ENCODE peak calls at places on chromosomes 1 and 21, in ten cellular contexts. One of them, this sample, is unnamed.

GRCh38 chr1:5566924-5567323 is 425.3 kb downstream of the NPHP4 start:
- DNase-seq in kidney tubule cell: no peak
- DNase-seq in GM10248: no peak
- DNase-seq in activated CD4-positive, alpha-beta T cell treated with anti-CD3 and anti-CD28 coated beads for 48 hours: no peak
- DNase-seq in T follicular helper cell: no peak
- DNase-seq in HuH-7: no peak
- DNase-seq in NCI-H460: no peak
- DNase-seq in stimulated activated CD8-positive, alpha-beta memory T cell treated with anti-CD3 and anti-CD28 coated beads, Interleukin-7, amount 100 ng/mL, for 1 hour: no peak
- DNase-seq in NAMALWA: no peak
- DNase-seq in D341Med: no peak
- DNase-seq in this sample: no peak

GRCh38 chr1:194069168-194069830 is 882.9 kb upstream of the B3GALT2 start:
- DNase-seq in D341Med: no peak
- DNase-seq in NCI-H460: no peak
- DNase-seq in T follicular helper cell: no peak
- DNase-seq in NAMALWA: no peak
- DNase-seq in activated CD4-positive, alpha-beta T cell treated with anti-CD3 and anti-CD28 coated beads for 48 hours: no peak
- DNase-seq in kidney tubule cell: no peak
- DNase-seq in GM10248: no peak
- DNase-seq in HuH-7: no peak
- DNase-seq in stimulated activated CD8-positive, alpha-beta memory T cell treated with anti-CD3 and anti-CD28 coated beads, Interleukin-7, amount 100 ng/mL, for 1 hour: no peak
- DNase-seq in this sample: no peak

GRCh38 chr1:155322571-155322952 is 1.9 kb downstream of the RUSC1 start:
- DNase-seq in HuH-7: no peak
- DNase-seq in D341Med: peak
- DNase-seq in activated CD4-positive, alpha-beta T cell treated with anti-CD3 and anti-CD28 coated beads for 48 hours: no peak
- DNase-seq in stimulated activated CD8-positive, alpha-beta memory T cell treated with anti-CD3 and anti-CD28 coated beads, Interleukin-7, amount 100 ng/mL, for 1 hour: no peak
- DNase-seq in NCI-H460: no peak
- DNase-seq in NAMALWA: peak
- DNase-seq in GM10248: no peak
- DNase-seq in kidney tubule cell: peak
- DNase-seq in T follicular helper cell: no peak
- DNase-seq in this sample: no peak

GRCh38 chr1:242002072-242002471 is 3.2 kb upstream of the MAP1LC3C start:
- DNase-seq in D341Med: no peak
- DNase-seq in T follicular helper cell: no peak
- DNase-seq in NCI-H460: no peak
- DNase-seq in kidney tubule cell: no peak
- DNase-seq in HuH-7: no peak
- DNase-seq in NAMALWA: no peak
- DNase-seq in activated CD4-positive, alpha-beta T cell treated with anti-CD3 and anti-CD28 coated beads for 48 hours: no peak
- DNase-seq in GM10248: no peak
- DNase-seq in stimulated activated CD8-positive, alpha-beta memory T cell treated with anti-CD3 and anti-CD28 coated beads, Interleukin-7, amount 100 ng/mL, for 1 hour: no peak
- DNase-seq in this sample: no peak

GRCh38 chr21:36164427-36164784 is 7.8 kb downstream of the DOP1B start:
- DNase-seq in activated CD4-positive, alpha-beta T cell treated with anti-CD3 and anti-CD28 coated beads for 48 hours: no peak
- DNase-seq in D341Med: no peak
- DNase-seq in stimulated activated CD8-positive, alpha-beta memory T cell treated with anti-CD3 and anti-CD28 coated beads, Interleukin-7, amount 100 ng/mL, for 1 hour: no peak
- DNase-seq in HuH-7: peak
- DNase-seq in kidney tubule cell: no peak
- DNase-seq in GM10248: no peak
- DNase-seq in NAMALWA: no peak
- DNase-seq in NCI-H460: no peak
- DNase-seq in T follicular helper cell: no peak
- DNase-seq in this sample: no peak

GRCh38 chr1:239061770-239062169 is 324.6 kb upstream of the CHRM3 start:
- DNase-seq in kidney tubule cell: no peak
- DNase-seq in activated CD4-positive, alpha-beta T cell treated with anti-CD3 and anti-CD28 coated beads for 48 hours: no peak
- DNase-seq in GM10248: no peak
- DNase-seq in NAMALWA: no peak
- DNase-seq in T follicular helper cell: no peak
- DNase-seq in D341Med: no peak
- DNase-seq in NCI-H460: no peak
- DNase-seq in HuH-7: no peak
- DNase-seq in stimulated activated CD8-positive, alpha-beta memory T cell treated with anti-CD3 and anti-CD28 coated beads, Interleukin-7, amount 100 ng/mL, for 1 hour: no peak
- DNase-seq in this sample: no peak

GRCh38 chr1:50980505-50980904 is 10.5 kb downstream of the CDKN2C start:
- DNase-seq in HuH-7: no peak
- DNase-seq in NAMALWA: no peak
- DNase-seq in NCI-H460: no peak
- DNase-seq in T follicular helper cell: no peak
- DNase-seq in GM10248: no peak
- DNase-seq in activated CD4-positive, alpha-beta T cell treated with anti-CD3 and anti-CD28 coated beads for 48 hours: no peak
- DNase-seq in D341Med: no peak
- DNase-seq in stimulated activated CD8-positive, alpha-beta memory T cell treated with anti-CD3 and anti-CD28 coated beads, Interleukin-7, amount 100 ng/mL, for 1 hour: no peak
- DNase-seq in kidney tubule cell: no peak
- DNase-seq in this sample: no peak

GRCh38 chr1:230375795-230376194 is 50.3 kb downstream of the PGBD5 start:
- DNase-seq in stimulated activated CD8-positive, alpha-beta memory T cell treated with anti-CD3 and anti-CD28 coated beads, Interleukin-7, amount 100 ng/mL, for 1 hour: no peak
- DNase-seq in T follicular helper cell: no peak
- DNase-seq in NAMALWA: no peak
- DNase-seq in GM10248: no peak
- DNase-seq in kidney tubule cell: no peak
- DNase-seq in NCI-H460: no peak
- DNase-seq in HuH-7: no peak
- DNase-seq in activated CD4-positive, alpha-beta T cell treated with anti-CD3 and anti-CD28 coated beads for 48 hours: no peak
- DNase-seq in D341Med: no peak
- DNase-seq in this sample: no peak

GRCh38 chr21:44756416-44757185 is 45.0 kb downstream of the UBE2G2 start:
- DNase-seq in D341Med: no peak
- DNase-seq in kidney tubule cell: no peak
- DNase-seq in activated CD4-positive, alpha-beta T cell treated with anti-CD3 and anti-CD28 coated beads for 48 hours: no peak
- DNase-seq in NCI-H460: no peak
- DNase-seq in stimulated activated CD8-positive, alpha-beta memory T cell treated with anti-CD3 and anti-CD28 coated beads, Interleukin-7, amount 100 ng/mL, for 1 hour: no peak
- DNase-seq in HuH-7: no peak
- DNase-seq in T follicular helper cell: no peak
- DNase-seq in NAMALWA: no peak
- DNase-seq in GM10248: no peak
- DNase-seq in this sample: no peak

GRCh38 chr1:24929876-24930702 is at the start of gene RUNX3:
- DNase-seq in GM10248: peak
- DNase-seq in activated CD4-positive, alpha-beta T cell treated with anti-CD3 and anti-CD28 coated beads for 48 hours: peak
- DNase-seq in D341Med: peak
- DNase-seq in HuH-7: peak
- DNase-seq in NAMALWA: peak
- DNase-seq in T follicular helper cell: peak
- DNase-seq in NCI-H460: no peak
- DNase-seq in stimulated activated CD8-positive, alpha-beta memory T cell treated with anti-CD3 and anti-CD28 coated beads, Interleukin-7, amount 100 ng/mL, for 1 hour: peak
- DNase-seq in kidney tubule cell: no peak
- DNase-seq in this sample: no peak

GRCh38 chr21:26715878-26716506 is 129.2 kb downstream of the ADAMTS1 start:
- DNase-seq in T follicular helper cell: no peak
- DNase-seq in NCI-H460: peak
- DNase-seq in NAMALWA: peak
- DNase-seq in activated CD4-positive, alpha-beta T cell treated with anti-CD3 and anti-CD28 coated beads for 48 hours: peak
- DNase-seq in D341Med: peak
- DNase-seq in GM10248: peak
- DNase-seq in HuH-7: peak
- DNase-seq in stimulated activated CD8-positive, alpha-beta memory T cell treated with anti-CD3 and anti-CD28 coated beads, Interleukin-7, amount 100 ng/mL, for 1 hour: no peak
- DNase-seq in kidney tubule cell: peak
- DNase-seq in this sample: no peak

GRCh38 chr1:15850450-15851079 is 3.1 kb downstream of the SPEN start:
- DNase-seq in NCI-H460: no peak
- DNase-seq in T follicular helper cell: no peak
- DNase-seq in GM10248: no peak
- DNase-seq in NAMALWA: no peak
- DNase-seq in stimulated activated CD8-positive, alpha-beta memory T cell treated with anti-CD3 and anti-CD28 coated beads, Interleukin-7, amount 100 ng/mL, for 1 hour: no peak
- DNase-seq in kidney tubule cell: no peak
- DNase-seq in HuH-7: no peak
- DNase-seq in activated CD4-positive, alpha-beta T cell treated with anti-CD3 and anti-CD28 coated beads for 48 hours: no peak
- DNase-seq in D341Med: no peak
- DNase-seq in this sample: no peak

GRCh38 chr1:213127074-213127473 is 76.0 kb downstream of the RPS6KC1 start:
- DNase-seq in NAMALWA: no peak
- DNase-seq in activated CD4-positive, alpha-beta T cell treated with anti-CD3 and anti-CD28 coated beads for 48 hours: no peak
- DNase-seq in kidney tubule cell: peak
- DNase-seq in HuH-7: no peak
- DNase-seq in D341Med: no peak
- DNase-seq in T follicular helper cell: no peak
- DNase-seq in stimulated activated CD8-positive, alpha-beta memory T cell treated with anti-CD3 and anti-CD28 coated beads, Interleukin-7, amount 100 ng/mL, for 1 hour: no peak
- DNase-seq in GM10248: no peak
- DNase-seq in NCI-H460: no peak
- DNase-seq in this sample: no peak

GRCh38 chr1:91171906-91172305 is 150.1 kb upstream of the ZNF644 start:
- DNase-seq in kidney tubule cell: no peak
- DNase-seq in HuH-7: no peak
- DNase-seq in GM10248: no peak
- DNase-seq in activated CD4-positive, alpha-beta T cell treated with anti-CD3 and anti-CD28 coated beads for 48 hours: no peak
- DNase-seq in NAMALWA: no peak
- DNase-seq in NCI-H460: no peak
- DNase-seq in D341Med: no peak
- DNase-seq in T follicular helper cell: no peak
- DNase-seq in stimulated activated CD8-positive, alpha-beta memory T cell treated with anti-CD3 and anti-CD28 coated beads, Interleukin-7, amount 100 ng/mL, for 1 hour: no peak
- DNase-seq in this sample: no peak